ENCODE peak calls at places on chromosome 2, in four cellular contexts. J is HFF-Myc, M is cardiac fibroblast, Q is cardiac muscle cell. R is an unnamed sample.

GRCh38 chr2:8544786-8545631 is 136.8 kb upstream of the ID2 start:
- DNase-seq in J (peak; percentile 85), Q (peak; percentile 86), M (peak; percentile 63), R (peak; percentile 34)

GRCh38 chr2:208046686-208047085 is 21.4 kb upstream of the PLEKHM3 start:
- DNase-seq in M (peak; percentile 45), J (no peak), Q (no peak), R (no peak)

GRCh38 chr2:130393318-130393910 is 37.6 kb downstream of the PTPN18 start:
- DNase-seq in J (no peak), M (no peak), Q (no peak), R (no peak)

GRCh38 chr2:38474058-38474457 is 97.0 kb upstream of the ATL2 start:
- DNase-seq in Q (peak; percentile 49), J (no peak), M (peak; percentile 55), R (no peak)

GRCh38 chr2:133977385-133977784 is 276.5 kb upstream of the MGAT5 start:
- DNase-seq in Q (no peak), M (no peak), J (no peak), R (no peak)

GRCh38 chr2:159157361-159158045 is 129.0 kb downstream of the WDSUB1 start:
- DNase-seq in Q (no peak), M (no peak), J (no peak), R (no peak)

GRCh38 chr2:102983786-102984185 is 222.0 kb downstream of the TMEM182 start:
- DNase-seq in M (no peak), Q (no peak), J (no peak), R (no peak)

GRCh38 chr2:31241625-31242270 is 7.8 kb downstream of the EHD3 start:
- DNase-seq in M (no peak), J (no peak), Q (no peak), R (no peak)

GRCh38 chr2:142742301-142743214 is 134.9 kb upstream of the KYNU start:
- DNase-seq in M (peak; percentile 63), Q (peak; percentile 18), J (no peak), R (no peak)

GRCh38 chr2:63755216-63755615 is 86.5 kb upstream of the UGP2 start:
- DNase-seq in Q (peak; percentile 6), J (peak; percentile 81), M (peak; percentile 14), R (no peak)

GRCh38 chr2:68853035-68853434 is 18.2 kb downstream of the BMP10 start:
- DNase-seq in J (no peak), Q (no peak), M (peak; percentile 43), R (no peak)

GRCh38 chr2:57126410-57126809 is 920.2 kb upstream of the VRK2 start:
- DNase-seq in J (no peak), Q (no peak), M (no peak), R (no peak)

GRCh38 chr2:10159486-10160160 is 37.1 kb downstream of the RRM2 start:
- DNase-seq in J (no peak), Q (no peak), M (no peak), R (no peak)

GRCh38 chr2:66201242-66201641 is 233.7 kb upstream of the MEIS1 start:
- DNase-seq in Q (no peak), J (no peak), M (no peak), R (no peak)

GRCh38 chr2:133334923-133335322 is 233.3 kb downstream of the NCKAP5 start:
- DNase-seq in Q (no peak), J (no peak), M (no peak), R (no peak)

GRCh38 chr2:160868891-160869290 is 291.3 kb upstream of the TANK start:
- DNase-seq in M (peak; percentile 41), J (no peak), Q (peak; percentile 26), R (peak; percentile 8)

GRCh38 chr2:40318931-40319330 is 133.0 kb downstream of the SLC8A1 start:
- DNase-seq in J (no peak), Q (no peak), M (no peak), R (no peak)

GRCh38 chr2:232890896-232891601 is 21.0 kb downstream of the SNORC start:
- DNase-seq in J (no peak), M (peak; percentile 17), Q (peak; percentile 13), R (no peak)

GRCh38 chr2:42082026-42082425 is 34.2 kb downstream of the PKDCC start:
- DNase-seq in J (no peak), Q (no peak), M (no peak), R (no peak)

GRCh38 chr2:148720501-148720998 is 76.0 kb downstream of the EPC2 start:
- DNase-seq in Q (peak; percentile 80), M (peak; percentile 55), J (peak; percentile 11), R (no peak)

GRCh38 chr2:105249891-105250290 is 8.3 kb downstream of the GPR45 start:
- DNase-seq in Q (no peak), J (no peak), M (no peak), R (no peak)

GRCh38 chr2:112073875-112074274 is 18.8 kb downstream of the TMEM87B start:
- DNase-seq in Q (no peak), M (peak; percentile 27), J (no peak), R (no peak)

GRCh38 chr2:99881901-99882591 is 260.3 kb downstream of the AFF3 start:
- DNase-seq in J (peak; percentile 73), M (peak; percentile 90), Q (peak; percentile 71), R (no peak)

GRCh38 chr2:33275689-33276444 is 200.6 kb upstream of the RASGRP3 start:
- DNase-seq in Q (peak; percentile 81), J (peak; percentile 40), M (peak; percentile 98), R (peak; percentile 85)

GRCh38 chr2:213232649-213233437 is 51.4 kb upstream of the SPAG16 start:
- DNase-seq in Q (peak; percentile 26), J (no peak), M (peak; percentile 41), R (peak; percentile 66)

DNA sequence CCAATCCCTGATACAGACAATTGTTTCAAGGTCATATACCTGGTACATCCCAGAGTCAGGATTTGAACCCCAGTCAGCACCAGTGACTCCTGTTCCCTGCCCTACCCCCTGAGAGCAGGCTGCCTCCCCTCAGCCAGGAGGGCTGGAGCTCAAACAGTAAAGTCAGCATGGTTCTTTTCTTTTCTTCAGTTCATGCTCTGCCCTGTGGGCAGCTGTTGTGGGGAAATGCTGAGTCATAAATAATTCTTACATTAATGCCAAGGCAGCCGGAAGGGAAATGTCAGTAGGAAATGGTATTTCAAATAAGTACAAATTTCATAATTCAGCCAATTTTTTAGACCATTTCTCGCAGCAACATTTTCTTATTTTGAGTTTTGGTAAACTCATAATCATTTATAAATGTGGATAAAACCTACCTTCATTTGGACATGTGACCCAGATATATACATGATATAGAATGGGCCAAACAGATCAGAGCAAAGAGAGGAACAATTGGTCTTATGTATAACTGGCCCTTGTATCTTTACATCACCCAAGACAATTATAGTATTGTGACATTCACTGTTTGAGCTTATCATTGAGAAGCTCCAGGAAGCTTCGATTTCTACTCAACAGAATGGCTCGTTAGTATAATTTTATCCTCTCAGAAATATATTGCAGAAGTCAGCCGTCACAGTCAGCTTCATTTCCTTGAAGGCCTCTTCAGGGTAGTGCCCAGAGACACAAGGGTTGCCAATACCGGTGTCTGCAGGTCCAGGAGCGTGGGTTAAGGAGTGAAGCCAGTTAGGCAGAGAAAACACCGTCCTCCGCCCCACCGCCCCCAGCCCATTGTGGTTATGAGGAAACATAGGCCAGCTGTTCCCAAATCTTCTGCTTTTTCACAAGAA is 28.0 kb upstream of the SCYGR1 start:
- DNase-seq in M (peak; percentile 92), J (peak; percentile 32), Q (peak; percentile 92), R (peak; percentile 55)
- H3K4me3 ChIP-seq in M (no peak overlapping the region), J (no peak overlapping the region), Q (no peak overlapping the region), R (no peak overlapping the region)

GRCh38 chr2:171785450-171785849 is 98.2 kb downstream of the DYNC1I2 start:
- DNase-seq in J (no peak), M (no peak), Q (no peak), R (no peak)

GRCh38 chr2:171789956-171790355 is 102.7 kb downstream of the DYNC1I2 start:
- DNase-seq in J (no peak), Q (no peak), M (no peak), R (no peak)

GRCh38 chr2:171788316-171788993 is 101.2 kb downstream of the DYNC1I2 start:
- DNase-seq in J (no peak), Q (no peak), M (no peak), R (no peak)

GRCh38 chr2:171792157-171792556 is 101.9 kb downstream of the SLC25A12 start:
- DNase-seq in Q (no peak), M (no peak), J (no peak), R (no peak)

DNA sequence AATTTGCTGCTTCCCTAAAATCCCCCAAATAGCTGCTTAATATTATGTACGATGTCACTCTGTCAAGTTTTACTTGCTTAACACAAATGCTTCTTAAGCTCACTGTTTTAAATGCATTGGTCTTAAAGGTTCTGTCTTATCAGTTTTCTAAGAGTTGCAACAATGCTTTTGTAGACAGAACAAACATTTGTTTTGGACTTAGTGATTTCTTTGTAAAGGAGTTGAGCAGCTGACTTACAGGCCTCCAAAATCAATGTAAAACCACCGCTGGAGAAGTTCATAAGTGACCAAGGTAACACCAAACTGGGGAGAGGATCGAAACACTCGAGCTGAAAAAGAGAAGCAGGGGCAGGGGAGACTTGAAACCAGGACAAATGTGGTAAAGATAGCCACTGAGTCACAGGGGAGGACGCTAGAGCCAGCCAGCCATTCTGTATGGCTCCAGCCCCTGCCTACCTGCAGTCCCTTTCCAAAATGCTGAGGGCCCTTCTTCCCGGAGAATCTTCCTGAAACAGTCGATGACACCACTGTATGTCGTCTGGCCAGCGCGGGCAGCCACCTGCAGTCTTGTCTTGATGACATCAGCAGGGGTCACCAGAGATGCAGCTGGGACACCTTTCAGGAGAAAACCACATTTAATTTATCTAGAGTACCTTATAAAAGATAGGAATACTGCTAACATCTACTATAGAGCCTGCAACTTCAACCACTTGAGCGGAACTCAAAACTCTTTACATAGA is 100.2 kb downstream of the DYNC1I2 start:
- DNase-seq in Q (no peak), M (no peak), J (no peak), R (no peak)
- TF ChIP-seq CTCF in Q (no peak), M (no peak), J (no peak), R (no peak)

GRCh38 chr2:222307138-222307756 is 8.4 kb upstream of the PAX3 start:
- DNase-seq in M (no peak), Q (no peak), J (no peak), R (no peak)
- H3K4me3 ChIP-seq in M (no peak overlapping the region), Q (no peak overlapping the region), J (no peak overlapping the region), R (no peak overlapping the region)

GRCh38 chr2:60316381-60317028 is 236.9 kb downstream of the BCL11A start:
- DNase-seq in Q (no peak), M (no peak), J (no peak), R (no peak)
- TF ChIP-seq CTCF in Q (no peak), M (no peak), J (no peak), R (no peak)

DNA sequence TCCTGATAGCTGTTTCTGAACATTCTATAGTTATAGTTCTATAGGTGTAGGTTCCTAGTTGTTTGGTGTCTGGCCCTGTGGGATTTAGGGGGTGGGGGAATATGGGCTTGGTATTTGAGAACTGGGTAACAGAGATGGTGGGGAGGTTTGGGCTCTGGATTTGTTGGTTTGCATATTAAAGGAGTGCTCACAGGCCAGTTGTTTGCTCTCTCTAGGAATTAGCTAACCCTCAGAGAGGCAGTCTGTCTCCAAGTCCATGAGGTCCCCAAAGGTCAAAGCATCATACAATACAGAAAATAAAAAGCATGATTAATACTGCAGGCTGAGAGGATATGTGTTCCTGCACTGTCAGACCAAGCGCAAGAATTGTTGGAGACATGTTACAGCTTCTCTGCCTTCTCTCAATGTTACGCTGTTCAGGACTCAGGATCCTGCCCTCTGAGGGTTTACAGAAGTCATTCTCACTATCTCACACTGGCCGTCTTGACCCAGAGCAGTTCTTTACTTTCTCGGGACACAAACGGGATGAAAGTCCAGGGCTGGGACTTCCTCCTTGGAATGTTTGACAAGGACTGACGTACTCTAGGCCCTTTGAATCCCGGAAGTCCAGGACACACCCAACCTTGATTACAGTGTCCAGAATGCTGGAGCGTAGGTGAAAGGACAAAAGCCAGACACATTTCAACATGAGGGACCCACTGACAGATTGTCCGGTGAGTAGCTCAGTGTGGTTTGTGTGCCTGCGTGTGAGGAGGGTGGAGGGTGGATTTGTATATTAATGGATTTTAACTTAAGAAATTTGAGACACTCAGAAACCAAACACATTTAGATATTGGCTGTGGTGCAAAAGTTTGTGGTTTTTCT is at the start of gene NOSTRIN:
- DNase-seq in M (peak; percentile 30), J (no peak), Q (peak; percentile 68), R (peak; percentile 60)
- H3K4me3 ChIP-seq in M (no peak within 1 kb of the TSS), J (no peak within 1 kb of the TSS), Q (no peak within 1 kb of the TSS), R (no peak within 1 kb of the TSS)

GRCh38 chr2:27973592-27973991 is 83.1 kb downstream of the BABAM2 start:
- DNase-seq in J (no peak), M (no peak), Q (peak; percentile 50), R (no peak)
- TF ChIP-seq CTCF in J (no peak), M (peak; percentile 37), Q (peak; percentile 29), R (peak; percentile 39)

R was measured in astrocyte of the cerebellum.